ENCODE peak calls at places on chromosomes 12 and 14, in six cellular contexts. Q, C, U, A, J and X are unnamed samples. For H3K4me1, the result is how much of the 10 kb centered on the place peaks cover.

GRCh38 chr12:18828483-18828882 is 90.6 kb downstream of the CAPZA3 start:
- DNase-seq in A (no peak), Q (no peak), J (no peak), C (no peak), U (no peak), X (no peak)

GRCh38 chr12:119819322-119819721 is 57.8 kb downstream of the CIT start:
- DNase-seq in U (no peak), A (no peak), Q (no peak), C (no peak), J (no peak), X (no peak)

GRCh38 chr12:105769486-105769885 is 369.3 kb downstream of the NUAK1 start:
- DNase-seq in Q (no peak), A (no peak), J (peak), C (no peak), U (peak), X (no peak)

GRCh38 chr12:100959481-100959880 is 164.9 kb downstream of the ANO4 start:
- DNase-seq in C (no peak), Q (no peak), J (peak), U (peak), A (no peak), X (no peak)

GRCh38 chr12:124391340-124392261 is 96.7 kb downstream of the RFLNA start:
- DNase-seq in Q (no peak), A (peak), J (peak), U (peak), C (no peak), X (no peak)

GRCh38 chr12:15186593-15186992 is 34.6 kb downstream of the RERG start:
- DNase-seq in Q (no peak), U (no peak), J (no peak), C (no peak), A (no peak), X (no peak)

GRCh38 chr14:34874386-34875030 is 652 bp downstream of the BAZ1A start:
- DNase-seq in A (peak), U (peak), C (peak), J (peak), Q (peak), X (peak)

GRCh38 chr14:24312736-24313507 is 1.6 kb downstream of the LTB4R start:
- DNase-seq in J (peak), Q (no peak), C (no peak), A (no peak), U (peak), X (no peak)

GRCh38 chr12:96814200-96814599 is 92.9 kb upstream of the NEDD1 start:
- DNase-seq in U (peak), J (no peak), A (no peak), Q (no peak), C (no peak), X (no peak)

GRCh38 chr12:22733756-22734155 is 108.8 kb downstream of the ETNK1 start:
- DNase-seq in A (no peak), C (no peak), J (no peak), U (no peak), Q (no peak), X (no peak)

GRCh38 chr14:101325319-101325718 is 236.0 kb upstream of the DIO3 start:
- DNase-seq in J (no peak), A (no peak), C (no peak), U (no peak), Q (no peak), X (no peak)

GRCh38 chr14:62655161-62655560 is 390.1 kb downstream of the KCNH5 start:
- DNase-seq in A (no peak), C (peak), J (peak), Q (no peak), U (peak), X (no peak)

GRCh38 chr14:65098586-65098985 is 3.7 kb downstream of the MAX start:
- DNase-seq in Q (no peak), U (peak), A (no peak), C (no peak), J (peak), X (no peak)

GRCh38 chr12:24907464-24907863 is 41.4 kb downstream of the BCAT1 start:
- DNase-seq in J (no peak), A (no peak), U (no peak), Q (no peak), C (no peak), X (no peak)

GRCh38 chr12:102689701-102690100 is 209.3 kb upstream of the IGF1 start:
- DNase-seq in J (no peak), A (no peak), Q (no peak), C (no peak), U (no peak), X (no peak)

GRCh38 chr12:44667461-44667860 is 208.7 kb downstream of the NELL2 start:
- DNase-seq in A (no peak), J (no peak), U (no peak), Q (no peak), C (no peak), X (no peak)

GRCh38 chr12:52262286-52262685 is 12.2 kb upstream of the KRT86 start:
- DNase-seq in J (no peak), U (no peak), C (no peak), Q (no peak), A (no peak), X (no peak)

GRCh38 chr12:123427036-123427769 is 9.3 kb downstream of the RILPL2 start:
- DNase-seq in Q (no peak), J (no peak), U (no peak), C (no peak), A (no peak), X (no peak)

GRCh38 chr14:40340708-40341107 is 908.5 kb upstream of the FBXO33 start:
- DNase-seq in J (no peak), A (no peak), Q (no peak), U (no peak), C (no peak), X (no peak)

GRCh38 chr12:85688837-85689236 is 147.4 kb downstream of the RASSF9 start:
- DNase-seq in J (no peak), Q (no peak), A (peak), U (no peak), C (no peak), X (no peak)

GRCh38 chr12:94783862-94784261 is 133.5 kb upstream of the TMCC3 start:
- DNase-seq in A (no peak), C (no peak), Q (no peak), U (peak), J (no peak), X (no peak)

GRCh38 chr12:81759215-81759991 is at the start of gene PPFIA2:
- DNase-seq in J (peak), A (no peak), U (peak), C (peak), Q (peak), X (peak)

GRCh38 chr12:53049582-53050318 is at the start of gene TNS2:
- DNase-seq in J (peak), C (no peak), Q (peak), A (no peak), U (peak), X (peak)

GRCh38 chr12:47067176-47067575 is 12.2 kb upstream of the PCED1B start:
- DNase-seq in Q (no peak), J (no peak), U (no peak), A (no peak), C (no peak), X (no peak)

GRCh38 chr12:92860521-92860920 is 68.6 kb downstream of the EEA1 start:
- DNase-seq in U (peak), A (no peak), J (peak), C (no peak), Q (no peak), X (no peak)

GRCh38 chr14:58107947-58108552 is 44.0 kb downstream of the ARMH4 start:
- DNase-seq in J (peak), Q (no peak), C (peak), A (peak), U (peak), X (no peak)

GRCh38 chr12:79661629-79662028 is 29.1 kb downstream of the PAWR start:
- DNase-seq in J (peak), Q (no peak), U (peak), C (no peak), A (no peak), X (no peak)

GRCh38 chr14:75430106-75430505 is 2.3 kb downstream of the JDP2 start:
- DNase-seq in U (peak), C (no peak), Q (no peak), A (no peak), J (peak), X (peak)

GRCh38 chr14:50101417-50101816 is 15.0 kb downstream of the VCPKMT start:
- DNase-seq in A (no peak), U (no peak), J (no peak), C (no peak), Q (no peak), X (no peak)

GRCh38 chr12:14111230-14111865 is 129.9 kb upstream of the GRIN2B start:
- DNase-seq in A (no peak), U (no peak), J (no peak), C (no peak), Q (peak), X (peak)

GRCh38 chr12:46390304-46390703 is 17.7 kb upstream of the SLC38A2 start:
- DNase-seq in U (no peak), A (no peak), Q (no peak), C (no peak), J (peak), X (no peak)

GRCh38 chr12:106861984-106862894 is 87.8 kb downstream of the RIC8B start:
- DNase-seq in U (peak), C (no peak), A (peak), J (peak), Q (no peak), X (no peak)

GRCh38 chr12:63151898-63152700 is 1.1 kb upstream of the AVPR1A start:
- DNase-seq in Q (no peak), J (peak), A (peak), C (peak), U (peak), X (peak)

GRCh38 chr12:60201891-60202290 is 606.1 kb downstream of the SLC16A7 start:
- DNase-seq in Q (no peak), A (no peak), C (no peak), U (peak), J (no peak), X (no peak)

GRCh38 chr12:3281588-3282150 is 204.5 kb downstream of the TSPAN9 start:
- DNase-seq in J (peak), Q (no peak), A (no peak), U (no peak), C (no peak), X (no peak)
- H3K14ac ChIP-seq in J (no peak), Q (no peak), A (no peak), U (no peak), C (no peak), X (no peak)

GRCh38 chr14:59314953-59315599 is 126.6 kb downstream of the DAAM1 start:
- DNase-seq in J (no peak), U (no peak), Q (no peak), C (no peak), A (no peak), X (no peak)

GRCh38 chr14:59318908-59319307 is 130.4 kb downstream of the DAAM1 start:
- DNase-seq in Q (no peak), A (no peak), J (no peak), C (no peak), U (no peak), X (no peak)

GRCh38 chr14:59317346-59317745 is 128.9 kb downstream of the DAAM1 start:
- DNase-seq in Q (no peak), J (no peak), U (no peak), C (no peak), A (peak), X (no peak)

GRCh38 chr14:59320771-59321170 is 132.3 kb downstream of the DAAM1 start:
- DNase-seq in C (no peak), J (no peak), A (no peak), U (no peak), Q (no peak), X (no peak)

DNA sequence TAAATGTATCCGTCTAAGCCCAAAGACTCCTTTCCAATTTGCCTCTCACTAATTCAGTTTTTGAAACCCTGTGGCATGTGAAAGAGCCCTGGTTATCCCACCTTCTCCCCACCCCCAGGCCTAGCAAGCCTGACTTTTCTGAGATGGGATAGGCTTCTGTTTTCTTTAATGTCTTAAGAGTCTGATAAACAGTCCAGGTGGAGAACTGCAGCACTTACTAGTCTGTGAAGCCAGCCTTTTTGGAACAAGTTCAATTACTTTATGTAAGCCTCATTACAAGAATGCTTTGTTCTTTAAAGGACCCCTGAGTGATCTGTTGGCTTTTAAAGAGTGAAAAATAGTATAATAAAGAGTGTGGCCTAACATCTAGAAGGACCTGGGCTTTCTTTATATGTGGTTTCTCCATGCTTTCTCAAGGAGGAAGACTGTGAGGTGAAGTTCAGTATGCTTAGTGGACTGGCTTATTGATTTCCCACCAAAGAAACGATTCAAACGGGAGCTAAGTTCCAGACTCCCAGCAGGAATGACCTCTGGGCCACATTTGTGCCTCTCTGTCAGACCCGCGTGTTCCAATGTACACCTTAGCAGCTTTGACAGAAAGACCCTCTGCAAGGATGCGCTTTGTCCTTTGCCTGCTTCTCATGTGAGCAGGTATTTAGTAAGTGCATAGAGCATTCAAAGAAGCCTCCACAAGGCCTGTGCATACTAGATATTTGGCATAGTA is 129.5 kb downstream of the DAAM1 start:
- DNase-seq in C (no peak), U (no peak), Q (no peak), J (no peak), A (no peak), X (no peak)
- H4K8ac ChIP-seq in C (no peak), U (no peak), Q (no peak), J (peak), A (no peak), X (no peak)

GRCh38 chr14:91173221-91173670 is 59.4 kb downstream of the DGLUCY start:
- DNase-seq in Q (peak), A (peak), U (peak), J (peak), C (peak), X (peak)
- H3K4me1 ChIP-seq in Q (under half), A (under half), U (under half), J (under half), C (under half), X (under half)

GRCh38 chr12:3656946-3657622 is 95.8 kb downstream of the CRACR2A start:
- DNase-seq in U (no peak), J (no peak), A (no peak), Q (no peak), C (no peak), X (no peak)

GRCh38 chr12:3655331-3655900 is 97.5 kb downstream of the CRACR2A start:
- DNase-seq in Q (peak), A (no peak), C (no peak), U (no peak), J (peak), X (peak)

GRCh38 chr12:3646561-3647241 is 106.2 kb downstream of the CRACR2A start:
- DNase-seq in J (no peak), Q (no peak), U (no peak), C (no peak), A (no peak), X (no peak)

GRCh38 chr12:3647504-3647903 is 105.4 kb downstream of the CRACR2A start:
- DNase-seq in U (no peak), Q (no peak), C (no peak), J (no peak), A (no peak), X (no peak)

GRCh38 chr12:3651585-3652424 is 101.1 kb downstream of the CRACR2A start:
- DNase-seq in C (no peak), Q (no peak), U (no peak), A (no peak), J (no peak), X (no peak)
- H3K14ac ChIP-seq in C (no peak), Q (no peak), U (no peak), A (no peak), J (no peak), X (no peak)

GRCh38 chr12:122094261-122094734 is 15.7 kb downstream of the MLXIP start:
- DNase-seq in A (no peak), C (no peak), U (no peak), J (no peak), Q (no peak), X (no peak)
- H4K8ac ChIP-seq in A (no peak), C (no peak), U (peak), J (peak), Q (peak), X (peak)

GRCh38 chr12:1628671-1629337 is at the start of gene WNT5B:
- DNase-seq in A (no peak), J (peak), Q (no peak), C (no peak), U (no peak), X (no peak)

GRCh38 chr12:1632702-1633101 is 3.7 kb downstream of the WNT5B start:
- DNase-seq in A (no peak), U (no peak), C (no peak), J (no peak), Q (no peak), X (no peak)

GRCh38 chr12:1630081-1630826 is 1.2 kb downstream of the WNT5B start:
- DNase-seq in U (no peak), J (peak), C (no peak), A (no peak), Q (peak), X (peak)

GRCh38 chr12:1629338-1630080 is 478 bp downstream of the WNT5B start:
- DNase-seq in C (peak), J (no peak), Q (peak), U (no peak), A (no peak), X (peak)

GRCh38 chr12:1630827-1631591 is 2.0 kb downstream of the WNT5B start:
- DNase-seq in Q (peak), C (no peak), J (peak), A (no peak), U (peak), X (peak)
- H3K4me1 ChIP-seq in Q (under half), C (under half), J (under half), A (under half), U (under half), X (under half)

DNA sequence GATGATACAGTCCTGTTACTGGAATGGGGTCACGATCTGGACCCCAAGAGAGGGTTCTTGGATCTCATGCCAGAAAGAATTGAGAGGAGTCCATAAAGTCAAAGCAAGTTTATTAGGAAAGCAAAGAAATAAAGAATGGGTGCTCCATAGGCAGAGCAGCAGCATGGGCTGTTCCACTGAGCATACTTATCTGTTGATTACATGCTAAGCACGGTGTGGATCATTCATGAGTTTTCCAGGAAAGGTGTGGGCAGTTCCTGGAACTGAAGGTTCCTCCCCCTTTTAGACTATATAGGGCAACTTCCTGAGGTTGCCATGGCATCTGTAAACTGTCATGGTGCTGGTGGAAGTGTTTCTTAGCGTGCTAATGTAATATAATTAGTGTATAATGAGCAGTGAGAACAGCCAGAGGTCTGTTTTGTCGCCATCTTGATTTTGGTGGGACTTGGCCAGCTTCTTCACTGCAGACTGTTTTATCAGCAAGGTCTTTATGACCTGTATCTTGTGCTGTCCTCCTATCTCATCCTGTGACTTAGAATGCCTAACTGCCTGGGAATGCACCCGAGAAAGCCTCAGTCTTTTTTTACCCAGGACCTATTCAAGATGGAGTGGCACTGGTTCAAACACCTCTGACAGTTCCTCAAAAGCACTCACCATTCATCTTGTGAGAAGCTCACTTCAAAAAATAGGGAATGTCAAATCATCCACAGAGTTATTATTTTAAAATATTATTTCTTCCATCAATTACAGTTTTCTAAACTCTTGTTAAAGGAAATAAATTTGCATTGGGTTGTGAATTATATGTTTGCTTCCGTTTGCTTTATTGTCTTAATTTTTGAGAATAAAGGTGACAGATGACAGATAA is 1358.8 kb upstream of the TMEM132C start:
- DNase-seq in C (no peak), J (no peak), A (no peak), Q (no peak), U (no peak), X (no peak)
- H3K14ac ChIP-seq in C (no peak), J (no peak), A (no peak), Q (no peak), U (no peak), X (no peak)

GRCh38 chr14:55142466-55142865 is 13.4 kb downstream of the LGALS3 start:
- DNase-seq in J (no peak), C (no peak), Q (no peak), A (no peak), U (no peak), X (no peak)

GRCh38 chr14:55141812-55142211 is 12.8 kb downstream of the LGALS3 start:
- DNase-seq in U (no peak), A (no peak), Q (no peak), C (no peak), J (no peak), X (no peak)

GRCh38 chr14:55151601-55152000 is 22.5 kb downstream of the LGALS3 start:
- DNase-seq in U (peak), A (no peak), Q (no peak), J (no peak), C (no peak), X (no peak)

GRCh38 chr14:55152052-55152753 is 23.2 kb downstream of the LGALS3 start:
- DNase-seq in A (no peak), U (peak), J (peak), C (no peak), Q (no peak), X (no peak)

DNA sequence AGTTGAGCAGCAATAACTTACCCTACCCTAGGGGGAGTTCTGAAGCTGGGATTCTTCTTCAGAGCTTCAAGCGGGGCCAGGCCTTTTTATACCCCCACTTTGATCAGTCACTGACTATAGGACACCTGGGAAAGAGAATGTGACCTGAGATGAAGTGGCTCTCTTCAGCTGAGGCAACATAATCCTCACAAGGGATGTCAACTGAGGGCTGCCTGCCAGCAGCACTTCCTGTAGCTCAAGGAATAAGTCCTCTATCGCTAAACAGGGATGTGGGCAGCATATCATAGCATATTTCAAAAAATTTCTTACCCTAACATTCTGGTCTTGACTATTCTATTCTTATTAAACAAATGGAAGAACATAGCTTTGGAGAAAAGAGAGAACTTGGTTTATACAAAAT is 17.4 kb downstream of the LGALS3 start:
- DNase-seq in A (no peak), U (no peak), Q (no peak), C (no peak), J (no peak), X (no peak)
- H4K8ac ChIP-seq in A (no peak), U (no peak), Q (no peak), C (no peak), J (no peak), X (no peak)